ENCODE peak calls at places on chromosomes 4 and X, in ten cellular contexts. E is cardiac muscle cell; D is H4; M is ELR; R is stimulated activated CD8-positive, alpha-beta memory T cell treated with anti-CD3 and anti-CD28 coated beads, Interleukin-7, amount 100 ng/mL, for 1 hour; N is activated B cell treated with CpG ODN at 0.5 μM for 24 hours; T is H9; K is aorta; H is HCEC 1CT; W is EL. L is an unnamed sample.

GRCh38 chrX:103211012-103211715 is 3.7 kb upstream of the BEX4 start:
- DNase-seq in E (peak; percentile 62), D (peak; percentile 7), M (peak; percentile 62), R (no peak), N (no peak), T (peak; percentile 65), K (peak; percentile 52), H (peak; percentile 23), W (peak; percentile 40), L (peak; percentile 35)

GRCh38 chr4:27861802-27862201 is 1001.2 kb downstream of the STIM2 start:
- DNase-seq in E (peak; percentile 2), D (peak; percentile 72), M (peak; percentile 56), R (no peak), N (no peak), T (no peak), K (no peak), H (peak; percentile 4), W (peak; percentile 67), L (peak; percentile 5)

GRCh38 chrX:148133099-148133725 is 152.1 kb downstream of the FMR1NB start:
- DNase-seq in E (peak; percentile 0), D (no peak), M (no peak), R (no peak), N (no peak), T (no peak), K (no peak), H (no peak), W (no peak), L (peak; percentile 1)

GRCh38 chr4:44446801-44447562 is 1.6 kb downstream of the KCTD8 start:
- DNase-seq in E (peak; percentile 0), D (no peak), M (no peak), R (no peak), N (no peak), T (peak; percentile 39), K (no peak), H (no peak), W (no peak), L (no peak)

GRCh38 chr4:102439835-102440234 is 61.3 kb upstream of the NFKB1 start:
- DNase-seq in E (peak; percentile 85), D (peak; percentile 38), M (peak; percentile 57), R (no peak), N (no peak), T (no peak), K (no peak), H (peak; percentile 64), W (peak; percentile 71), L (no peak)

GRCh38 chr4:189436207-189436606 is 504.5 kb upstream of the FRG1 start:
- DNase-seq in E (no peak), D (no peak), M (peak; percentile 1), R (no peak), N (no peak), T (no peak), K (no peak), H (no peak), W (no peak), L (peak; percentile 4)

GRCh38 chr4:170591076-170591475 is 501.3 kb upstream of the AADAT start:
- DNase-seq in E (no peak), D (no peak), M (peak; percentile 10), R (no peak), N (no peak), T (no peak), K (no peak), H (no peak), W (no peak), L (no peak)

GRCh38 chr4:102604222-102604940 is 103.2 kb downstream of the NFKB1 start:
- DNase-seq in E (no peak), D (no peak), M (no peak), R (no peak), N (no peak), T (no peak), K (no peak), H (no peak), W (no peak), L (no peak)

GRCh38 chr4:7416745-7417432 is 17.8 kb downstream of the PSAPL1 start:
- DNase-seq in E (no peak), D (no peak), M (no peak), R (no peak), N (no peak), T (peak; percentile 11), K (peak; percentile 20), H (no peak), W (no peak), L (no peak)

GRCh38 chr4:2343476-2343875 is 75.0 kb downstream of the ZFYVE28 start:
- DNase-seq in E (no peak), D (no peak), M (no peak), R (no peak), N (peak; percentile 7), T (no peak), K (no peak), H (no peak), W (no peak), L (no peak)

GRCh38 chr4:60187428-60187827 is 1012.7 kb upstream of the ADGRL3 start:
- DNase-seq in E (no peak), D (no peak), M (no peak), R (no peak), N (no peak), T (no peak), K (no peak), H (no peak), W (no peak), L (no peak)

GRCh38 chrX:100995469-100995868 is 26.0 kb downstream of the ARL13A start:
- DNase-seq in E (peak; percentile 44), D (peak; percentile 69), M (peak; percentile 90), R (no peak), N (no peak), T (no peak), K (no peak), H (peak; percentile 77), W (peak; percentile 88), L (peak; percentile 54)

GRCh38 chrX:85327060-85327333 is 52.5 kb downstream of the POF1B start:
- DNase-seq in E (no peak), D (no peak), M (no peak), R (no peak), N (no peak), T (peak; percentile 15), K (no peak), H (no peak), W (no peak), L (no peak)

GRCh38 chr4:22766068-22766467 is 73.3 kb downstream of the GBA3 start:
- DNase-seq in E (no peak), D (no peak), M (no peak), R (no peak), N (no peak), T (no peak), K (no peak), H (no peak), W (no peak), L (no peak)

GRCh38 chr4:77821775-77822174 is 2.6 kb upstream of the CNOT6L start:
- DNase-seq in E (no peak), D (no peak), M (peak; percentile 20), R (no peak), N (no peak), T (no peak), K (no peak), H (no peak), W (no peak), L (no peak)

L was measured in SJCRH30.